ENCODE peak calls at places on chromosomes 16 and 17, in seven cellular contexts. One of them, this sample, is unnamed. For H3K36me3 and H3K9me3, the result is how much of the 10 kb centered on the place peaks cover.

GRCh38 chr17:8681175-8681949 is 50.8 kb upstream of the MYH10 start:
- DNase-seq in tibial artery: no peak
- DNase-seq in GM23248: peak
- DNase-seq in fibroblast of lung: peak
- DNase-seq in HepG2: no peak
- DNase-seq in transverse colon: no peak
- DNase-seq in left lung: no peak
- DNase-seq in this sample: no peak

GRCh38 chr16:58127634-58128033 is 1.5 kb downstream of the CFAP20 start:
- DNase-seq in tibial artery: peak
- DNase-seq in left lung: no peak
- DNase-seq in GM23248: peak
- DNase-seq in HepG2: no peak
- DNase-seq in fibroblast of lung: no peak
- DNase-seq in transverse colon: no peak
- DNase-seq in this sample: no peak

GRCh38 chr17:8499614-8500013 is 63.9 kb downstream of the NDEL1 start:
- DNase-seq in GM23248: no peak
- DNase-seq in transverse colon: no peak
- DNase-seq in tibial artery: no peak
- DNase-seq in left lung: no peak
- DNase-seq in HepG2: no peak
- DNase-seq in fibroblast of lung: no peak
- DNase-seq in this sample: no peak

GRCh38 chr17:8289103-8289397 is 580 bp downstream of the RANGRF start:
- DNase-seq in left lung: peak
- DNase-seq in GM23248: no peak
- DNase-seq in transverse colon: no peak
- DNase-seq in fibroblast of lung: no peak
- DNase-seq in tibial artery: no peak
- DNase-seq in HepG2: no peak
- DNase-seq in this sample: peak

GRCh38 chr17:76493505-76494167 is 7.6 kb downstream of the RHBDF2 start:
- DNase-seq in HepG2: no peak
- DNase-seq in tibial artery: peak
- DNase-seq in fibroblast of lung: no peak
- DNase-seq in left lung: no peak
- DNase-seq in GM23248: no peak
- DNase-seq in transverse colon: peak
- DNase-seq in this sample: no peak

GRCh38 chr16:82454152-82454551 is 172.6 kb upstream of the CDH13 start:
- DNase-seq in transverse colon: no peak
- DNase-seq in GM23248: no peak
- DNase-seq in fibroblast of lung: no peak
- DNase-seq in left lung: no peak
- DNase-seq in HepG2: no peak
- DNase-seq in tibial artery: no peak
- DNase-seq in this sample: no peak

GRCh38 chr16:27441276-27441675 is 39.3 kb downstream of the IL21R start:
- DNase-seq in GM23248: no peak
- DNase-seq in HepG2: no peak
- DNase-seq in left lung: no peak
- DNase-seq in transverse colon: no peak
- DNase-seq in tibial artery: peak
- DNase-seq in fibroblast of lung: no peak
- DNase-seq in this sample: no peak

GRCh38 chr17:27466376-27466747 is 10.1 kb downstream of the KSR1 start:
- DNase-seq in fibroblast of lung: no peak
- DNase-seq in GM23248: no peak
- DNase-seq in HepG2: no peak
- DNase-seq in left lung: no peak
- DNase-seq in transverse colon: no peak
- DNase-seq in tibial artery: no peak
- DNase-seq in this sample: no peak

GRCh38 chr17:49680314-49680713 is 2.4 kb upstream of the SPOP start:
- DNase-seq in HepG2: no peak
- DNase-seq in fibroblast of lung: no peak
- DNase-seq in left lung: no peak
- DNase-seq in transverse colon: no peak
- DNase-seq in GM23248: no peak
- DNase-seq in tibial artery: no peak
- DNase-seq in this sample: no peak

GRCh38 chr17:40718904-40719303 is 15.4 kb upstream of the KRT24 start:
- DNase-seq in left lung: no peak
- DNase-seq in transverse colon: no peak
- DNase-seq in HepG2: no peak
- DNase-seq in GM23248: no peak
- DNase-seq in fibroblast of lung: peak
- DNase-seq in tibial artery: no peak
- DNase-seq in this sample: no peak

GRCh38 chr16:9056061-9056460 is 35.4 kb upstream of the HAPSTR1 start:
- DNase-seq in transverse colon: no peak
- DNase-seq in GM23248: no peak
- DNase-seq in fibroblast of lung: no peak
- DNase-seq in tibial artery: no peak
- DNase-seq in left lung: no peak
- DNase-seq in HepG2: no peak
- DNase-seq in this sample: no peak

GRCh38 chr17:78847052-78847451 is 6.4 kb upstream of the USP36 start:
- DNase-seq in HepG2: no peak
- DNase-seq in GM23248: no peak
- DNase-seq in transverse colon: no peak
- DNase-seq in fibroblast of lung: no peak
- DNase-seq in left lung: no peak
- DNase-seq in tibial artery: no peak
- DNase-seq in this sample: no peak

GRCh38 chr16:4743217-4743897 is 9.0 kb downstream of the DNAAF8 start:
- DNase-seq in transverse colon: peak
- DNase-seq in HepG2: no peak
- DNase-seq in GM23248: peak
- DNase-seq in left lung: peak
- DNase-seq in fibroblast of lung: no peak
- DNase-seq in tibial artery: no peak
- DNase-seq in this sample: no peak

GRCh38 chr17:77884019-77884418 is 74.5 kb upstream of the TNRC6C start:
- DNase-seq in GM23248: peak
- DNase-seq in transverse colon: no peak
- DNase-seq in left lung: peak
- DNase-seq in tibial artery: no peak
- DNase-seq in HepG2: no peak
- DNase-seq in fibroblast of lung: peak
- DNase-seq in this sample: no peak

GRCh38 chr17:44178133-44178532 is 7.6 kb downstream of the ASB16 start:
- DNase-seq in HepG2: no peak
- DNase-seq in transverse colon: no peak
- DNase-seq in tibial artery: no peak
- DNase-seq in fibroblast of lung: no peak
- DNase-seq in GM23248: no peak
- DNase-seq in left lung: no peak
- DNase-seq in this sample: no peak

GRCh38 chr16:80231118-80231515 is 309.7 kb upstream of the DYNLRB2 start:
- DNase-seq in GM23248: peak
- DNase-seq in HepG2: no peak
- DNase-seq in left lung: no peak
- DNase-seq in transverse colon: no peak
- DNase-seq in fibroblast of lung: peak
- DNase-seq in tibial artery: no peak
- DNase-seq in this sample: peak

GRCh38 chr17:30796016-30796415 is 28.5 kb downstream of the CRLF3 start:
- DNase-seq in HepG2: no peak
- DNase-seq in fibroblast of lung: no peak
- DNase-seq in transverse colon: no peak
- DNase-seq in GM23248: no peak
- DNase-seq in tibial artery: no peak
- DNase-seq in left lung: no peak
- DNase-seq in this sample: no peak

GRCh38 chr17:62718420-62718819 is 89.7 kb downstream of the MARCHF10 start:
- DNase-seq in HepG2: no peak
- DNase-seq in tibial artery: no peak
- DNase-seq in transverse colon: no peak
- DNase-seq in GM23248: peak
- DNase-seq in left lung: no peak
- DNase-seq in fibroblast of lung: peak
- DNase-seq in this sample: no peak

GRCh38 chr17:60743812-60744211 is 66.2 kb downstream of the BCAS3 start:
- DNase-seq in tibial artery: no peak
- DNase-seq in GM23248: peak
- DNase-seq in left lung: no peak
- DNase-seq in HepG2: no peak
- DNase-seq in fibroblast of lung: peak
- DNase-seq in transverse colon: no peak
- DNase-seq in this sample: peak
- H3K4me3 ChIP-seq in tibial artery: peak
- H3K4me3 ChIP-seq in GM23248: peak
- H3K4me3 ChIP-seq in left lung: no peak
- H3K4me3 ChIP-seq in HepG2: no peak
- H3K4me3 ChIP-seq in fibroblast of lung: peak
- H3K4me3 ChIP-seq in transverse colon: no peak
- H3K4me3 ChIP-seq in this sample: peak

GRCh38 chr17:1512351-1512750 is 4.1 kb downstream of the INPP5K start:
- DNase-seq in GM23248: no peak
- DNase-seq in transverse colon: no peak
- DNase-seq in fibroblast of lung: no peak
- DNase-seq in tibial artery: no peak
- DNase-seq in left lung: no peak
- DNase-seq in HepG2: no peak
- DNase-seq in this sample: no peak
- H3K36me3 ChIP-seq in GM23248: under half
- H3K36me3 ChIP-seq in transverse colon: under half
- H3K36me3 ChIP-seq in fibroblast of lung: under half
- H3K36me3 ChIP-seq in tibial artery: under half
- H3K36me3 ChIP-seq in left lung: half or more
- H3K36me3 ChIP-seq in HepG2: under half
- H3K36me3 ChIP-seq in this sample: under half

GRCh38 chr16:75169899-75170405 is 21.6 kb downstream of the ZFP1 start:
- DNase-seq in HepG2: no peak
- DNase-seq in transverse colon: no peak
- DNase-seq in fibroblast of lung: no peak
- DNase-seq in GM23248: no peak
- DNase-seq in left lung: no peak
- DNase-seq in tibial artery: no peak
- DNase-seq in this sample: no peak
- H3K9me3 ChIP-seq in HepG2: half or more
- H3K9me3 ChIP-seq in transverse colon: half or more
- H3K9me3 ChIP-seq in fibroblast of lung: under half
- H3K9me3 ChIP-seq in GM23248: under half
- H3K9me3 ChIP-seq in left lung: under half
- H3K9me3 ChIP-seq in tibial artery: half or more
- H3K9me3 ChIP-seq in this sample: under half

GRCh38 chr16:85309656-85310587 is 197.7 kb upstream of the CIBAR2 start:
- DNase-seq in transverse colon: peak
- DNase-seq in left lung: peak
- DNase-seq in GM23248: no peak
- DNase-seq in HepG2: peak
- DNase-seq in fibroblast of lung: no peak
- DNase-seq in tibial artery: peak
- DNase-seq in this sample: no peak
- H3K4me3 ChIP-seq in transverse colon: no peak
- H3K4me3 ChIP-seq in left lung: no peak
- H3K4me3 ChIP-seq in GM23248: no peak
- H3K4me3 ChIP-seq in HepG2: no peak
- H3K4me3 ChIP-seq in fibroblast of lung: no peak
- H3K4me3 ChIP-seq in tibial artery: no peak
- H3K4me3 ChIP-seq in this sample: no peak

GRCh38 chr17:53168413-53168812 is 654.3 kb upstream of the KIF2B start:
- DNase-seq in fibroblast of lung: no peak
- DNase-seq in HepG2: no peak
- DNase-seq in left lung: no peak
- DNase-seq in transverse colon: no peak
- DNase-seq in GM23248: no peak
- DNase-seq in tibial artery: no peak
- DNase-seq in this sample: no peak

DNA sequence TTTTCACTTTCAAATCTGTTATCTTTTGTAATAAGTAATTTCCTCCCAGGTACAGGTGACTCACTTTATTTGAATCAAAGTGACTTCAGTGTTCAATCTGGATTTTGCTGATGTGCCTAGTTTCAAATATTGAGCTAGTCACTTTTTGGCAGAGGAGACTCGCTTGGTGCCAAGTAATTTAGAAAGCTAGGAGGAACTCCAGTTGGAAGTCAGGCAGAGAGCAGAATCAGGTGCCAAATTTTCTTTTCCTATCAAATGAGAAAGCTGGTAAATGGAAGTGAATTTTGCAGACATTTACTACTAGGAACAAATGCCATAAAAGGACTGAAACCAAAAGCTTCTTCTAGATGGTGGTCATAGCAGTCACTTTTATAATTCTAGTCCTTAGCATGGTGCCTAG is 656.0 kb upstream of the KIF2B start:
- DNase-seq in GM23248: no peak
- DNase-seq in HepG2: no peak
- DNase-seq in transverse colon: no peak
- DNase-seq in tibial artery: no peak
- DNase-seq in left lung: no peak
- DNase-seq in fibroblast of lung: no peak
- DNase-seq in this sample: no peak
- H3K36me3 ChIP-seq in GM23248: under half
- H3K36me3 ChIP-seq in HepG2: under half
- H3K36me3 ChIP-seq in transverse colon: under half
- H3K36me3 ChIP-seq in tibial artery: under half
- H3K36me3 ChIP-seq in left lung: under half
- H3K36me3 ChIP-seq in fibroblast of lung: under half
- H3K36me3 ChIP-seq in this sample: under half

DNA sequence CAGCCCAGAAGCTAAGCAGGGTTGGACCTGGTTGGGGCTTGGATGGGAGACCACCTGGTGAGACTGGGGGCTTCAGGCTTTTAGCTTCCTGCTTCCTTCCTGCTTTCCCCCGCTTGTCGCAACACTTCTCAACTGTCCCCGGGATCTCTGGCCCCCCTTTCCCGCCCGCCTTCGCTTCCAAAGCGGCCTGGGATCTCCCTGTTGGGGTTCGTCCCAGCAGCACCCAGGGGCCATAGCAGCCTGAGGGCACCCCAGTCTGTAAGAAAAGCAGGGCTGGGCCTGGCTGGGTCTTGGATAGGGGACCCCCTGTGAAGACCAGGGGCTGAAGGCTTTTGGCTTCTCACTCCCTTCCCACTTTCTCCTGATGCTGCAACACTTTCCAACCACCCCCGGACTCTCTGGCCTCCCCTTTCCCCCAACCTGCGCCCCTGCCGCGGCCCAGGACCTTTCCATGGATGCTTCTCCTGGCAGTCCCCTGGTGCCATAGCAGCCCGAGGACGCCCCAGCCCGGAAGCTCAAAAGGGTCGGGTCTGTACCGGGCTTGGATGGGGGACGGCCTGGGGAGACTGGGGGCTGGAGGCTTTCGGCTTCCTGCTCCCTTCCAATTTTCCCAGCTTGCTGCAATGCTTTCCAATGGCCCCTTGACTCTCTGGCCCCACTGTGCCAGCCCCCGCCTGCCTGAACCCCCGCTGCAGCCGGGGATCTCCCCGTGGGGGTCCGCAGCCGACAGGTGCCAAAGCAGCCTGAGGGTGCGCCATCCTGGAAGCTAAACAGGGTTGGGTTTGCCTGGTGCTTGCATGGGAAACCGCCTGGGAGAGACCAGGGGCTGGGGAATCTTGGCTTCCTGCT is 2276.2 kb downstream of the TP53TG3F start:
- DNase-seq in tibial artery: no peak
- DNase-seq in GM23248: no peak
- DNase-seq in HepG2: no peak
- DNase-seq in fibroblast of lung: no peak
- DNase-seq in left lung: no peak
- DNase-seq in transverse colon: no peak
- DNase-seq in this sample: no peak
- H3K9me3 ChIP-seq in tibial artery: under half
- H3K9me3 ChIP-seq in GM23248: under half
- H3K9me3 ChIP-seq in HepG2: half or more
- H3K9me3 ChIP-seq in fibroblast of lung: under half
- H3K9me3 ChIP-seq in left lung: under half
- H3K9me3 ChIP-seq in transverse colon: under half
- H3K9me3 ChIP-seq in this sample: under half

This sample was measured in MG63.